ENCODE peak calls at places on chromosomes 1 and 21, in nine cellular contexts. Q is type B pancreatic cell; U is stimulated activated CD4-positive, alpha-beta T cell treated with anti-CD3 and anti-CD28 coated beads, Interleukin-12 subunit alpha, Interleukin-12 subunit beta, amount 100 ng/mL, for 4 hours; P is fibroblast of lung; X is sciatic nerve; B is T-helper 1 cell; J is T47D; L is substantia nigra; H is activated effector memory CD4-positive, alpha-beta T cell treated with anti-CD3 and anti-CD28 coated beads, Interleukin-2, amount 50 U/mL, for 16 hours. Y is an unnamed sample.
A peak's percentile ranks its signal among the peaks of the same experiment; 100 is the strongest.

GRCh38 chr21:41227357-41228005 is 59.5 kb downstream of the BACE2 start:
- DNase-seq in U (no peak), H (no peak), P (no peak), J (no peak), Q (no peak), B (no peak), X (peak; percentile 18), L (no peak), Y (no peak)

GRCh38 chr1:53754484-53755312 is 15.7 kb upstream of the GLIS1 start:
- DNase-seq in H (no peak), J (peak; percentile 57), U (no peak), B (no peak), X (peak; percentile 64), P (peak; percentile 57), L (peak; percentile 10), Q (no peak), Y (peak; percentile 32)

GRCh38 chr1:40841602-40842001 is 20.6 kb downstream of the CITED4 start:
- DNase-seq in Q (no peak), X (no peak), P (no peak), J (no peak), B (no peak), U (no peak), L (no peak), H (no peak), Y (no peak)

GRCh38 chr1:8625480-8625879 is 192.0 kb downstream of the RERE start:
- DNase-seq in J (no peak), X (no peak), L (no peak), U (no peak), P (no peak), Q (no peak), B (no peak), H (no peak), Y (no peak)

GRCh38 chr21:42375141-42375905 is 9.0 kb upstream of the TFF1 start:
- DNase-seq in P (no peak), J (peak; percentile 42), H (no peak), Q (no peak), L (no peak), B (no peak), U (no peak), X (no peak), Y (no peak)

GRCh38 chr21:31855180-31855579 is 17.6 kb upstream of the HUNK start:
- DNase-seq in B (no peak), X (no peak), L (no peak), P (no peak), U (no peak), H (no peak), Q (no peak), J (no peak), Y (no peak)

GRCh38 chr1:225684741-225685140 is 31.8 kb upstream of the ENAH start:
- DNase-seq in U (no peak), H (no peak), L (no peak), Q (no peak), X (no peak), J (no peak), P (no peak), B (no peak), Y (no peak)

GRCh38 chr1:37945743-37946702 is 830 bp downstream of the INPP5B start:
- DNase-seq in P (peak; percentile 85), L (peak; percentile 16), J (no peak), B (no peak), X (peak; percentile 82), H (no peak), U (no peak), Q (no peak), Y (peak; percentile 90)

GRCh38 chr1:157085416-157085815 is 14.2 kb downstream of the ETV3L start:
- DNase-seq in L (no peak), U (no peak), X (no peak), Q (no peak), H (no peak), B (no peak), P (no peak), J (no peak), Y (no peak)

GRCh38 chr1:109817881-109818280 is 54.2 kb upstream of the EPS8L3 start:
- DNase-seq in X (no peak), Q (peak; percentile 36), L (no peak), H (no peak), J (no peak), B (no peak), P (no peak), U (no peak), Y (no peak)

GRCh38 chr21:25772680-25773079 is 37.9 kb downstream of the GABPA start:
- DNase-seq in H (no peak), Q (no peak), U (no peak), P (peak; percentile 3), J (peak; percentile 20), L (no peak), X (no peak), B (no peak), Y (no peak)

GRCh38 chr1:115469703-115470476 is 131.8 kb upstream of the NGF start:
- DNase-seq in X (no peak), H (peak; percentile 65), J (peak; percentile 49), L (peak; percentile 12), P (peak; percentile 80), B (no peak), U (peak; percentile 15), Q (peak; percentile 69), Y (no peak)

GRCh38 chr1:1561801-1562470 is 12.7 kb downstream of the SSU72 start:
- DNase-seq in J (no peak), Q (no peak), H (no peak), X (no peak), L (no peak), B (no peak), U (no peak), P (no peak), Y (no peak)

GRCh38 chr1:162564762-162565218 is 3.3 kb downstream of the UAP1 start:
- DNase-seq in P (peak; percentile 29), L (no peak), X (no peak), Q (no peak), H (no peak), B (no peak), U (no peak), J (no peak), Y (no peak)

GRCh38 chr1:8152731-8153702 is 126.9 kb upstream of the ERRFI1 start:
- DNase-seq in L (no peak), B (peak; percentile 56), U (no peak), X (no peak), J (no peak), P (no peak), H (peak; percentile 74), Q (no peak), Y (no peak)

GRCh38 chr1:64100791-64101190 is 102.6 kb upstream of the UBE2U start:
- DNase-seq in H (no peak), B (no peak), U (no peak), Q (no peak), X (no peak), L (no peak), J (no peak), P (peak; percentile 31), Y (no peak)